ENCODE peak calls at places on chromosomes 4 and X, in ten cellular contexts. One of them, this sample, is unnamed. For H3K27me3, the result is how much of the 10 kb centered on the place peaks cover.

GRCh38 chrX:103688949-103689348 is 2.5 kb upstream of the MORF4L2 start:
- DNase-seq in upper lobe of left lung: no peak
- DNase-seq in stomach: no peak
- DNase-seq in SK-N-SH: peak
- DNase-seq in GM12878: no peak
- DNase-seq in K562: no peak
- DNase-seq in transverse colon: no peak
- DNase-seq in ovary: no peak
- DNase-seq in sigmoid colon: no peak
- DNase-seq in suprapubic skin: no peak
- DNase-seq in this sample: no peak

GRCh38 chr4:177464026-177464425 is 21.8 kb upstream of the AGA start:
- DNase-seq in suprapubic skin: no peak
- DNase-seq in GM12878: no peak
- DNase-seq in SK-N-SH: no peak
- DNase-seq in transverse colon: no peak
- DNase-seq in ovary: no peak
- DNase-seq in stomach: no peak
- DNase-seq in upper lobe of left lung: no peak
- DNase-seq in sigmoid colon: no peak
- DNase-seq in K562: no peak
- DNase-seq in this sample: no peak

GRCh38 chrX:153410888-153411254 is 401 bp upstream of the ZFP92 start:
- DNase-seq in transverse colon: no peak
- DNase-seq in suprapubic skin: no peak
- DNase-seq in sigmoid colon: no peak
- DNase-seq in upper lobe of left lung: no peak
- DNase-seq in stomach: no peak
- DNase-seq in K562: no peak
- DNase-seq in SK-N-SH: no peak
- DNase-seq in ovary: no peak
- DNase-seq in GM12878: no peak
- DNase-seq in this sample: no peak

GRCh38 chr4:82524570-82525152 is 37.1 kb downstream of the TMEM150C start:
- DNase-seq in K562: no peak
- DNase-seq in upper lobe of left lung: no peak
- DNase-seq in sigmoid colon: no peak
- DNase-seq in SK-N-SH: no peak
- DNase-seq in ovary: no peak
- DNase-seq in stomach: no peak
- DNase-seq in transverse colon: no peak
- DNase-seq in GM12878: no peak
- DNase-seq in suprapubic skin: no peak
- DNase-seq in this sample: no peak

GRCh38 chr4:188603646-188604045 is 464.4 kb downstream of the TRIML1 start:
- DNase-seq in suprapubic skin: no peak
- DNase-seq in K562: no peak
- DNase-seq in stomach: no peak
- DNase-seq in sigmoid colon: no peak
- DNase-seq in transverse colon: no peak
- DNase-seq in ovary: no peak
- DNase-seq in upper lobe of left lung: no peak
- DNase-seq in SK-N-SH: no peak
- DNase-seq in GM12878: no peak
- DNase-seq in this sample: no peak

GRCh38 chrX:87299563-87300160 is 217.9 kb upstream of the KLHL4 start:
- DNase-seq in K562: peak
- DNase-seq in SK-N-SH: no peak
- DNase-seq in upper lobe of left lung: no peak
- DNase-seq in stomach: no peak
- DNase-seq in ovary: no peak
- DNase-seq in GM12878: no peak
- DNase-seq in sigmoid colon: no peak
- DNase-seq in transverse colon: no peak
- DNase-seq in suprapubic skin: no peak
- DNase-seq in this sample: no peak

GRCh38 chr4:2183394-2183793 is 58.5 kb downstream of the HAUS3 start:
- DNase-seq in sigmoid colon: no peak
- DNase-seq in K562: no peak
- DNase-seq in suprapubic skin: no peak
- DNase-seq in upper lobe of left lung: no peak
- DNase-seq in GM12878: no peak
- DNase-seq in ovary: no peak
- DNase-seq in SK-N-SH: no peak
- DNase-seq in transverse colon: no peak
- DNase-seq in stomach: no peak
- DNase-seq in this sample: no peak

GRCh38 chr4:82753725-82754410 is 44.7 kb downstream of the SCD5 start:
- DNase-seq in ovary: peak
- DNase-seq in GM12878: no peak
- DNase-seq in transverse colon: no peak
- DNase-seq in K562: no peak
- DNase-seq in SK-N-SH: no peak
- DNase-seq in stomach: no peak
- DNase-seq in sigmoid colon: no peak
- DNase-seq in suprapubic skin: no peak
- DNase-seq in upper lobe of left lung: no peak
- DNase-seq in this sample: no peak

GRCh38 chrX:136534131-136534530 is 2.1 kb downstream of the VGLL1 start:
- DNase-seq in stomach: no peak
- DNase-seq in ovary: no peak
- DNase-seq in transverse colon: no peak
- DNase-seq in upper lobe of left lung: no peak
- DNase-seq in GM12878: no peak
- DNase-seq in SK-N-SH: no peak
- DNase-seq in suprapubic skin: no peak
- DNase-seq in sigmoid colon: no peak
- DNase-seq in K562: no peak
- DNase-seq in this sample: no peak

GRCh38 chr4:41339812-41340809 is 83.4 kb downstream of the UCHL1 start:
- DNase-seq in SK-N-SH: peak
- DNase-seq in sigmoid colon: no peak
- DNase-seq in GM12878: no peak
- DNase-seq in upper lobe of left lung: no peak
- DNase-seq in transverse colon: no peak
- DNase-seq in suprapubic skin: no peak
- DNase-seq in stomach: no peak
- DNase-seq in K562: no peak
- DNase-seq in ovary: no peak
- DNase-seq in this sample: no peak

GRCh38 chr4:156971623-156972369 is at the start of gene PDGFC:
- DNase-seq in suprapubic skin: peak
- DNase-seq in upper lobe of left lung: peak
- DNase-seq in transverse colon: peak
- DNase-seq in sigmoid colon: peak
- DNase-seq in ovary: peak
- DNase-seq in K562: peak
- DNase-seq in SK-N-SH: peak
- DNase-seq in GM12878: no peak
- DNase-seq in stomach: peak
- DNase-seq in this sample: peak

GRCh38 chr4:110042540-110043517 is 130.1 kb downstream of the EGF start:
- DNase-seq in transverse colon: no peak
- DNase-seq in stomach: no peak
- DNase-seq in sigmoid colon: no peak
- DNase-seq in GM12878: no peak
- DNase-seq in K562: no peak
- DNase-seq in suprapubic skin: no peak
- DNase-seq in upper lobe of left lung: no peak
- DNase-seq in SK-N-SH: no peak
- DNase-seq in ovary: no peak
- DNase-seq in this sample: no peak

GRCh38 chrX:70262952-70263567 is 3.1 kb upstream of the P2RY4 start:
- DNase-seq in upper lobe of left lung: peak
- DNase-seq in SK-N-SH: peak
- DNase-seq in stomach: no peak
- DNase-seq in ovary: peak
- DNase-seq in K562: peak
- DNase-seq in GM12878: no peak
- DNase-seq in transverse colon: peak
- DNase-seq in suprapubic skin: no peak
- DNase-seq in sigmoid colon: no peak
- DNase-seq in this sample: no peak

GRCh38 chr4:77127837-77128621 is 29.0 kb upstream of the CCNG2 start:
- DNase-seq in GM12878: no peak
- DNase-seq in upper lobe of left lung: no peak
- DNase-seq in SK-N-SH: no peak
- DNase-seq in sigmoid colon: no peak
- DNase-seq in transverse colon: no peak
- DNase-seq in ovary: no peak
- DNase-seq in stomach: no peak
- DNase-seq in suprapubic skin: no peak
- DNase-seq in K562: no peak
- DNase-seq in this sample: no peak

GRCh38 chrX:134669378-134670098 is 11.3 kb upstream of the PLAC1 start:
- DNase-seq in suprapubic skin: no peak
- DNase-seq in sigmoid colon: peak
- DNase-seq in K562: no peak
- DNase-seq in transverse colon: peak
- DNase-seq in stomach: no peak
- DNase-seq in upper lobe of left lung: peak
- DNase-seq in GM12878: no peak
- DNase-seq in ovary: no peak
- DNase-seq in SK-N-SH: peak
- DNase-seq in this sample: no peak

GRCh38 chrX:56382278-56382677 is 150.1 kb downstream of the KLF8 start:
- DNase-seq in K562: no peak
- DNase-seq in stomach: no peak
- DNase-seq in ovary: no peak
- DNase-seq in sigmoid colon: no peak
- DNase-seq in upper lobe of left lung: no peak
- DNase-seq in GM12878: no peak
- DNase-seq in transverse colon: no peak
- DNase-seq in SK-N-SH: no peak
- DNase-seq in suprapubic skin: no peak
- DNase-seq in this sample: no peak
- TF ChIP-seq EP300 in K562: no peak
- TF ChIP-seq EP300 in stomach: no peak
- TF ChIP-seq EP300 in ovary: no peak
- TF ChIP-seq EP300 in sigmoid colon: no peak
- TF ChIP-seq EP300 in upper lobe of left lung: no peak
- TF ChIP-seq EP300 in GM12878: no peak
- TF ChIP-seq EP300 in transverse colon: no peak
- TF ChIP-seq EP300 in SK-N-SH: no peak
- TF ChIP-seq EP300 in suprapubic skin: no peak
- TF ChIP-seq EP300 in this sample: no peak

DNA sequence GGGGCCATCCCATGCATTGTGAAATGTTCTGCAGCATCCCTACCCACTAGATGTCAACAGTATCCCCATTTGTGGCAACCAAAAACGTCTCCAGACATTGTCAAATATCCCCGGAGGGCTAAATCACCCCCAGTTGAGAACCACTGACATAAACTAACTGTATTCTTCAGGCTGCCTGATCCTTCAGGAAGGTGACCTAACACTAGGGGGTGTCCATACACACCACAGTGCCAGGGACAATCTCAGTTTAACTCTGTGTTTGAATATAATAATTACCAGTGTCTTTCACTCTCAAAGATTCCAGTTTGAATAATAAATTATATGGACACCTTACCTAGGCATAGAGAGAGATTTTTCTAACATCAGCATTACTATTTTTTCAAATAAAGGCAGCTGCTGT is 6.4 kb downstream of the ACE2 start:
- DNase-seq in upper lobe of left lung: no peak
- DNase-seq in GM12878: no peak
- DNase-seq in K562: no peak
- DNase-seq in ovary: no peak
- DNase-seq in sigmoid colon: no peak
- DNase-seq in stomach: no peak
- DNase-seq in transverse colon: no peak
- DNase-seq in suprapubic skin: no peak
- DNase-seq in SK-N-SH: no peak
- DNase-seq in this sample: no peak
- TF ChIP-seq CTCF in upper lobe of left lung: no peak
- TF ChIP-seq CTCF in GM12878: no peak
- TF ChIP-seq CTCF in K562: peak
- TF ChIP-seq CTCF in ovary: no peak
- TF ChIP-seq CTCF in sigmoid colon: no peak
- TF ChIP-seq CTCF in stomach: no peak
- TF ChIP-seq CTCF in transverse colon: no peak
- TF ChIP-seq CTCF in suprapubic skin: no peak
- TF ChIP-seq CTCF in SK-N-SH: no peak
- TF ChIP-seq CTCF in this sample: no peak

DNA sequence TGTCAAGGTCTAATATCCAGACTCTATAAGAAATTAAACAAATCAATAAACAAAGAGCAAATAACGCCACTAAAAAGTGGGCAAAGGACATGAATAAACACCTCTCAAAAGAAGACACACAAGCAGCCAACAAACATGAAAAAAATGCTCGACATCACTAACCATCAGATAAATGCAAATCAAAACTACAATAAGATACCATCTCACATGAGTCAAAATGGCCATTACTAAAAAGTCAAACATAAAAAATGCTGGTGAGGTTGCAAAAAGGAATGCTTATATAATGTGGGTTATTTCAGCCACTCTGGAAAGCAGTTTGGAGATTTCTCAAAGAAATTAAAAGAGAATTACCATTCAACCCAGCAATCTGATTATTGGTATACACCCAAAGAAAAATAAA is 481.1 kb downstream of the STPG2 start:
- DNase-seq in suprapubic skin: no peak
- DNase-seq in stomach: no peak
- DNase-seq in transverse colon: no peak
- DNase-seq in GM12878: no peak
- DNase-seq in K562: no peak
- DNase-seq in SK-N-SH: no peak
- DNase-seq in ovary: no peak
- DNase-seq in upper lobe of left lung: no peak
- DNase-seq in sigmoid colon: no peak
- DNase-seq in this sample: no peak
- H3K27me3 ChIP-seq in suprapubic skin: under half
- H3K27me3 ChIP-seq in stomach: under half
- H3K27me3 ChIP-seq in transverse colon: under half
- H3K27me3 ChIP-seq in GM12878: under half
- H3K27me3 ChIP-seq in K562: under half
- H3K27me3 ChIP-seq in SK-N-SH: under half
- H3K27me3 ChIP-seq in ovary: under half
- H3K27me3 ChIP-seq in upper lobe of left lung: under half
- H3K27me3 ChIP-seq in sigmoid colon: under half
- H3K27me3 ChIP-seq in this sample: under half

GRCh38 chr4:123554819-123555499 is 158.4 kb downstream of the SPRY1 start:
- DNase-seq in SK-N-SH: no peak
- DNase-seq in K562: no peak
- DNase-seq in GM12878: no peak
- DNase-seq in ovary: no peak
- DNase-seq in sigmoid colon: no peak
- DNase-seq in upper lobe of left lung: no peak
- DNase-seq in transverse colon: peak
- DNase-seq in suprapubic skin: no peak
- DNase-seq in stomach: no peak
- DNase-seq in this sample: peak
- TF ChIP-seq EP300 in SK-N-SH: no peak
- TF ChIP-seq EP300 in K562: no peak
- TF ChIP-seq EP300 in GM12878: no peak
- TF ChIP-seq EP300 in ovary: peak
- TF ChIP-seq EP300 in sigmoid colon: no peak
- TF ChIP-seq EP300 in upper lobe of left lung: no peak
- TF ChIP-seq EP300 in transverse colon: no peak
- TF ChIP-seq EP300 in suprapubic skin: no peak
- TF ChIP-seq EP300 in stomach: no peak
- TF ChIP-seq EP300 in this sample: no peak

GRCh38 chrX:1323315-1323714 is 13.3 kb upstream of the IL3RA start:
- DNase-seq in sigmoid colon: no peak
- DNase-seq in SK-N-SH: peak
- DNase-seq in stomach: peak
- DNase-seq in ovary: no peak
- DNase-seq in transverse colon: peak
- DNase-seq in suprapubic skin: no peak
- DNase-seq in GM12878: peak
- DNase-seq in upper lobe of left lung: peak
- DNase-seq in K562: peak
- DNase-seq in this sample: no peak
- TF ChIP-seq CTCF in sigmoid colon: no peak
- TF ChIP-seq CTCF in SK-N-SH: peak
- TF ChIP-seq CTCF in stomach: no peak
- TF ChIP-seq CTCF in ovary: no peak
- TF ChIP-seq CTCF in transverse colon: peak
- TF ChIP-seq CTCF in suprapubic skin: peak
- TF ChIP-seq CTCF in GM12878: peak
- TF ChIP-seq CTCF in upper lobe of left lung: peak
- TF ChIP-seq CTCF in K562: peak
- TF ChIP-seq CTCF in this sample: no peak

This sample was measured in tibial nerve.